ENCODE peak calls at places on chromosomes 12 and 14, in five cellular contexts. C, V, S, T and Q are unnamed samples.

GRCh38 chr14:89123215-89123614 is 293.8 kb downstream of the FOXN3 start:
- DNase-seq in C (no peak), V (no peak), S (no peak), T (no peak), Q (no peak)

GRCh38 chr14:100589760-100590469 is 2.7 kb upstream of the BEGAIN start:
- DNase-seq in C (no peak), V (no peak), S (no peak), T (peak), Q (no peak)

GRCh38 chr12:76820888-76821482 is 57.1 kb downstream of the ZDHHC17 start:
- DNase-seq in C (no peak), V (no peak), S (no peak), T (no peak), Q (no peak)

GRCh38 chr14:50533806-50534205 is 1.4 kb upstream of the MAP4K5 start:
- DNase-seq in C (no peak), V (no peak), S (no peak), T (no peak), Q (no peak)

GRCh38 chr12:123227581-123228258 is 5.2 kb downstream of the MPHOSPH9 start:
- DNase-seq in C (no peak), V (no peak), S (no peak), T (no peak), Q (no peak)

GRCh38 chr12:70365648-70366518 is at the start of gene KCNMB4:
- DNase-seq in C (peak), V (peak), S (peak), T (peak), Q (peak)

GRCh38 chr12:100165356-100165755 is 22.7 kb upstream of the BLTP3B start:
- DNase-seq in C (no peak), V (no peak), S (no peak), T (no peak), Q (no peak)

GRCh38 chr14:62084020-62084419 is 321.8 kb downstream of the SNAPC1 start:
- DNase-seq in C (no peak), V (no peak), S (no peak), T (no peak), Q (no peak)

GRCh38 chr12:102634216-102634615 is 153.9 kb upstream of the IGF1 start:
- DNase-seq in C (no peak), V (no peak), S (no peak), T (no peak), Q (no peak)

DNA sequence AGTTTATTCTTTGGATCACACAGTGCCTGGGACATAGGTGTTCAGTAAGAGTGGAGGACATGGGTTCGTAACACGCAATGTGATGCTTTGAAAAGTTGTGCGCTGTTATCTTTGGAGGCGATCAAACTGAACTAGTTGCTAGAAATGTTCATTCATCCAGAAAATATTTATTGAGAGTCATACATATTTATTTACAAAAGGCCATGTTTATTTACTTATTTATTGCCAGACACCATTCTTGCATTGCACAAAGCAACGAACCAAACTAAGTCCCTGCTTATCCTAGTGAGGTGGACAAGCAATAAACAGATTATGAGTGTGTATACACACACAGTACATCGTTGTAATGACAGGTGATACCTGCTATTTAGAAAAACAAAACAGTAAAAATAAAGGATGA is 12.6 kb downstream of the BHLHE41 start:
- DNase-seq in C (no peak), V (no peak), S (no peak), T (no peak), Q (no peak)
- H3K27ac ChIP-seq in C (no peak), V (no peak), S (no peak), T (peak), Q (no peak)

GRCh38 chr12:46154221-46154975 is 114.4 kb downstream of the SLC38A1 start:
- DNase-seq in C (no peak), V (no peak), S (no peak), T (no peak), Q (no peak)
- H3K27ac ChIP-seq in C (no peak), V (no peak), S (no peak), T (peak), Q (no peak)

DNA sequence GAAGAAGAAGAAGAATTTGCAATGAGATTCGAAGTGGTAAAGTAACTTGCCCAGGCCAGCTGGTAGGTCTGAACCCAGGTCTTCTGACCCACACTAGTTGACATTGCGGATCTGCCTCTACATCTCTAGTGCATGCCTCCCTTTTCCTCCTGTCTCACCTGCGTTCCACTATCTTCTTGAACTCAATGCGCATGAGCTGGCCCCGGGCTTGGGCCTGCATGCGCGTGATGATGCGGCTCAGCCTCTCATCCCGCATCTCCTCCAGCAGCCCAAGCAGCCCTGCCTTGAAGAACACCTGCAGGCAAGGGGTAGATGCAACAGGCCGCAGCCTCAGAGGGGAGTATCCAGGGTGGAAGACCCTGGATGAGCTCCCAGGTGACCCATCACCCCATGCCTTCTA is 11.9 kb downstream of the MYH6 start:
- DNase-seq in C (no peak), V (no peak), S (no peak), T (no peak), Q (no peak)
- H3K27ac ChIP-seq in C (no peak), V (no peak), S (no peak), T (no peak), Q (no peak)

DNA sequence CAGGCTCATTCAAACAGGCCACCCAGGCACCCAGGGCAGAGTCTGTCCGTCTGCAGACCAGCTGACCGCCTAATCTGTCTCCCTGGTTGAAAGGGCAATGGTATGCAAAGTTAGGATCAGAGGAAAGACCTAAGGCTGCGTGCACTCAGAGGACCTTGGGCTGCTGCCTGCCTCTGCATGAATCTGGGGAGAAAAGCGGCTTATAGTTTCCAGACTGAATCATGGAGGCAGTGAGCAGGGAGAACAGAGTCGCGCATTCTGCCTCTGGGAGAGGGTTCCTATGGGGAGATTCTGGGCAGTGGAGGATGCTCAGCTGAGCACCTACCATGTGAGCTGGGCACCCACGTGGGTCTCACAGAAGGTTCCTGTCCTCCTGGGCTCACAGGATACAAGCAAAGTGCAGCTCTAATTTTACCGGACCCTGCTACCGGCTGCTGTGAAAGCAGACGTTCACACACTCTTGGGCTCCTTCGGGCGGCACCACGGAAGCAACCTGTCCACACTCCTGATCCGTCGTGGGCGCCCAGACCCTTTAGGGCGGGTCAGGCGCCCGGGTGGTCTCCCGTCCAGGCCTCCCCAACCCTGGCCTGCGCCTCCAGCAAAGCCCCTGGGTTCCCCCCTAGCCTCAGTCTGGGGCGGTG is 776 bp downstream of the SCARB1 start:
- DNase-seq in C (no peak), V (peak), S (no peak), T (no peak), Q (no peak)
- H3K27ac ChIP-seq in C (no peak), V (no peak), S (no peak), T (peak), Q (no peak)

GRCh38 chr12:106084048-106084671 is 54.6 kb downstream of the NUAK1 start:
- DNase-seq in C (no peak), V (no peak), S (no peak), T (no peak), Q (peak)

GRCh38 chr12:106085213-106085612 is 53.5 kb downstream of the NUAK1 start:
- DNase-seq in C (no peak), V (no peak), S (no peak), T (no peak), Q (no peak)

GRCh38 chr12:106086696-106087095 is 52.1 kb downstream of the NUAK1 start:
- DNase-seq in C (no peak), V (no peak), S (no peak), T (no peak), Q (no peak)

GRCh38 chr12:106082216-106083175 is 56.3 kb downstream of the NUAK1 start:
- DNase-seq in C (no peak), V (no peak), S (no peak), T (peak), Q (no peak)

GRCh38 chr12:106084759-106085158 is 54.0 kb downstream of the NUAK1 start:
- DNase-seq in C (no peak), V (no peak), S (no peak), T (no peak), Q (no peak)
- H3K27ac ChIP-seq in C (no peak), V (no peak), S (no peak), T (peak), Q (no peak)

GRCh38 chr14:36859119-36859518 is 197.5 kb downstream of the PAX9 start:
- DNase-seq in C (no peak), V (no peak), S (no peak), T (no peak), Q (no peak)
- H3K27ac ChIP-seq in C (no peak), V (no peak), S (no peak), T (no peak), Q (no peak)

GRCh38 chr14:23181946-23182345 is 1.5 kb downstream of the SLC7A8 start:
- DNase-seq in C (no peak), V (no peak), S (no peak), T (no peak), Q (peak)
- H3K27ac ChIP-seq in C (no peak), V (no peak), S (no peak), T (peak), Q (no peak)

GRCh38 chr12:10365716-10366433 is 24.0 kb downstream of the KLRK1 start:
- DNase-seq in C (no peak), V (no peak), S (no peak), T (no peak), Q (no peak)

GRCh38 chr12:10368206-10369171 is 21.4 kb downstream of the KLRK1 start:
- DNase-seq in C (no peak), V (no peak), S (no peak), T (no peak), Q (no peak)

GRCh38 chr12:10364839-10365681 is 24.8 kb downstream of the KLRK1 start:
- DNase-seq in C (peak), V (peak), S (peak), T (peak), Q (no peak)

GRCh38 chr12:10363922-10364838 is 25.7 kb downstream of the KLRK1 start:
- DNase-seq in C (no peak), V (peak), S (no peak), T (peak), Q (no peak)

DNA sequence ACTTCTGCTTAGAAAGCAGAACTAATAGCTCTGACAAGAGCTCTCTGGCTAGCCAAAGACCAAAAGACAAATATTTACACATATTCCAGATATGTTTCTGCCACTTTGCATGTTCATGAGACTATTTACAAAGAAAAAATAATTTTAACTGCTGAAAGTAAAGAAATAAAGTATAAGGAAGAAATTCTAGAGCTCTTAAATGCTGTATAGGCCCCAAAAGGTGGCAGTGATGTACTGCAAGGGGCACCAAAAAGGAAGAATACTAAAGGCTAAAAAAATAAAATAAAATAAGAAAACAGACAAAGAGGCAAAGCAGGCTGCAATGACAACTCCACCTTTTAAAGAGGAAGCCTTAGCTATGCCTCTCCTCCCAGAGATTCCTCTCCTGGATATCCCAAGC is 23.0 kb downstream of the KLRK1 start:
- DNase-seq in C (no peak), V (no peak), S (no peak), T (no peak), Q (no peak)
- H3K27ac ChIP-seq in C (no peak), V (no peak), S (no peak), T (peak), Q (no peak)